ENCODE peak calls at places on chromosome 16, in seven cellular contexts. P is M059J; S is GM12865; G is stimulated activated naive CD8-positive, alpha-beta T cell treated with anti-CD3 and anti-CD28 coated beads, Interleukin-15, Interleukin-2, amounts not matched to agents 100 U/mL and 50 U/mL, for 24 hours; I is AG04450; Z is Kasumi-1; H is fibroblast of pulmonary artery. B is an unnamed sample.

GRCh38 chr16:78894872-78895271 is 705.7 kb downstream of the MAF start:
- DNase-seq in H (no peak), I (no peak), G (no peak), Z (no peak), P (no peak), S (no peak), B (no peak)

GRCh38 chr16:72502654-72503005 is 330.7 kb upstream of the PMFBP1 start:
- DNase-seq in S (no peak), Z (no peak), G (no peak), P (no peak), H (no peak), I (no peak), B (no peak)

GRCh38 chr16:10849736-10850477 is 27.1 kb upstream of the CIITA start:
- DNase-seq in H (no peak), Z (no peak), I (no peak), G (no peak), P (no peak), S (no peak), B (no peak)

GRCh38 chr16:67883872-67884261 is 818 bp upstream of the NRN1L start:
- DNase-seq in P (peak), I (no peak), S (peak), Z (no peak), H (peak), G (peak), B (peak)

GRCh38 chr16:31471875-31472558 is at the start of gene TGFB1I1:
- DNase-seq in I (peak), P (peak), Z (no peak), S (no peak), H (peak), G (no peak), B (no peak)

GRCh38 chr16:14020141-14020540 is 51.0 kb upstream of the MRTFB start:
- DNase-seq in Z (no peak), S (no peak), I (no peak), G (no peak), P (no peak), H (no peak), B (no peak)

GRCh38 chr16:13957197-13958078 is 37.5 kb downstream of the ERCC4 start:
- DNase-seq in Z (peak), G (peak), I (peak), P (peak), S (peak), H (peak), B (peak)

GRCh38 chr16:87860553-87861299 is 8.6 kb downstream of the SLC7A5 start:
- DNase-seq in P (peak), Z (no peak), G (no peak), H (peak), S (peak), I (no peak), B (no peak)

GRCh38 chr16:50900391-50900942 is 158.6 kb downstream of the CYLD start:
- DNase-seq in P (no peak), I (no peak), G (no peak), H (no peak), Z (no peak), S (no peak), B (no peak)

GRCh38 chr16:14131774-14132695 is 60.9 kb downstream of the MRTFB start:
- DNase-seq in S (no peak), P (no peak), Z (no peak), H (peak), G (no peak), I (no peak), B (no peak)

GRCh38 chr16:12027558-12027957 is 51.0 kb downstream of the SNX29 start:
- DNase-seq in G (no peak), S (no peak), H (no peak), Z (no peak), P (no peak), I (no peak), B (no peak)

GRCh38 chr16:6725634-6726331 is 606.9 kb upstream of the RBFOX1 start:
- DNase-seq in P (peak), Z (no peak), H (no peak), S (no peak), G (no peak), I (no peak), B (peak)

GRCh38 chr16:4338125-4338582 is 13.0 kb downstream of the PAM16 start:
- DNase-seq in Z (no peak), G (no peak), S (no peak), P (no peak), I (no peak), H (no peak), B (no peak)

GRCh38 chr16:54655171-54655590 is 275.5 kb upstream of the IRX5 start:
- DNase-seq in H (peak), Z (no peak), S (no peak), P (no peak), I (no peak), G (no peak), B (no peak)

GRCh38 chr16:69423189-69423588 is 1.2 kb upstream of the CYB5B start:
- DNase-seq in Z (no peak), P (no peak), G (no peak), S (no peak), I (no peak), H (no peak), B (no peak)

GRCh38 chr16:73019456-73020362 is 28.2 kb downstream of the ZFHX3 start:
- DNase-seq in P (peak), Z (no peak), G (no peak), H (peak), S (no peak), I (peak), B (no peak)

GRCh38 chr16:72189865-72190371 is 18.0 kb upstream of the PMFBP1 start:
- DNase-seq in I (no peak), H (peak), P (peak), Z (no peak), S (no peak), G (no peak), B (no peak)

GRCh38 chr16:68475071-68475470 is 26.8 kb upstream of the SMPD3 start:
- DNase-seq in Z (no peak), G (no peak), H (no peak), I (no peak), P (no peak), S (no peak), B (no peak)